ENCODE peak calls at places on chromosomes 5 and 9, in five cellular contexts. G is fibroblast of lung, J is SK-N-SH, T is body of pancreas, I is DND-41. M is an unnamed sample. For H3K9me3, the result is how much of the 10 kb centered on the place peaks cover.

GRCh38 chr9:110016340-110016739 is 191.6 kb downstream of the C9orf152 start:
- DNase-seq in T (peak), G (peak), J (peak), I (no peak), M (no peak)

GRCh38 chr9:93013856-93014582 is 44.5 kb upstream of the SUSD3 start:
- DNase-seq in J (peak), T (no peak), I (no peak), G (no peak), M (no peak)

GRCh38 chr9:96383165-96383939 is at the start of gene SLC35D2:
- DNase-seq in T (peak), G (peak), J (peak), I (no peak), M (no peak)

GRCh38 chr5:123814796-123815479 is 303.0 kb downstream of the CSNK1G3 start:
- DNase-seq in J (peak), G (peak), I (no peak), T (no peak), M (no peak)

GRCh38 chr9:133897675-133898074 is 94.4 kb downstream of the VAV2 start:
- DNase-seq in G (no peak), J (peak), T (no peak), I (no peak), M (no peak)

GRCh38 chr5:61674403-61674802 is 342.3 kb downstream of the ZSWIM6 start:
- DNase-seq in J (no peak), G (no peak), T (no peak), I (no peak), M (no peak)

GRCh38 chr5:143870871-143871632 is 59.1 kb downstream of the HMHB1 start:
- DNase-seq in J (no peak), G (peak), T (no peak), I (no peak), M (no peak)

GRCh38 chr5:155870636-155871035 is 456.3 kb upstream of the SGCD start:
- DNase-seq in J (no peak), I (no peak), T (no peak), G (no peak), M (no peak)

GRCh38 chr5:152686931-152687330 is 281.9 kb upstream of the NMUR2 start:
- DNase-seq in I (no peak), T (no peak), J (no peak), G (peak), M (no peak)

GRCh38 chr9:37936965-37937364 is 33.0 kb upstream of the SLC25A51 start:
- DNase-seq in J (peak), T (no peak), G (peak), I (no peak), M (peak)

GRCh38 chr9:34559616-34560546 is 29.6 kb downstream of the CNTFR start:
- DNase-seq in J (peak), I (no peak), G (peak), T (peak), M (peak)

GRCh38 chr9:21994526-21994995 is at the start of gene CDKN2B-AS1:
- DNase-seq in T (peak), G (peak), J (peak), I (peak), M (peak)

GRCh38 chr9:123383512-123384170 is 27.6 kb downstream of the CRB2 start:
- DNase-seq in T (no peak), I (no peak), G (no peak), J (no peak), M (no peak)

GRCh38 chr5:74126294-74126693 is 500.3 kb downstream of the ARHGEF28 start:
- DNase-seq in I (no peak), G (no peak), T (no peak), J (no peak), M (no peak)

GRCh38 chr9:16135916-16136315 is 583.1 kb downstream of the CCDC171 start:
- DNase-seq in I (no peak), J (no peak), T (no peak), G (no peak), M (no peak)

GRCh38 chr9:84953252-84953773 is 283.8 kb downstream of the NTRK2 start:
- DNase-seq in G (no peak), I (no peak), T (no peak), J (no peak), M (no peak)

GRCh38 chr9:84949258-84949657 is 279.7 kb downstream of the NTRK2 start:
- DNase-seq in I (no peak), G (no peak), T (no peak), J (no peak), M (no peak)

GRCh38 chr9:84947412-84947972 is 278.0 kb downstream of the NTRK2 start:
- DNase-seq in G (no peak), J (no peak), T (no peak), I (no peak), M (no peak)

GRCh38 chr9:84950879-84951811 is 281.6 kb downstream of the NTRK2 start:
- DNase-seq in I (no peak), G (no peak), T (no peak), J (no peak), M (no peak)

GRCh38 chr9:84949969-84950368 is 280.4 kb downstream of the NTRK2 start:
- DNase-seq in J (no peak), T (no peak), G (no peak), I (no peak), M (no peak)
- H3K27ac ChIP-seq in J (no peak), T (no peak), G (no peak), I (no peak), M (no peak)

DNA sequence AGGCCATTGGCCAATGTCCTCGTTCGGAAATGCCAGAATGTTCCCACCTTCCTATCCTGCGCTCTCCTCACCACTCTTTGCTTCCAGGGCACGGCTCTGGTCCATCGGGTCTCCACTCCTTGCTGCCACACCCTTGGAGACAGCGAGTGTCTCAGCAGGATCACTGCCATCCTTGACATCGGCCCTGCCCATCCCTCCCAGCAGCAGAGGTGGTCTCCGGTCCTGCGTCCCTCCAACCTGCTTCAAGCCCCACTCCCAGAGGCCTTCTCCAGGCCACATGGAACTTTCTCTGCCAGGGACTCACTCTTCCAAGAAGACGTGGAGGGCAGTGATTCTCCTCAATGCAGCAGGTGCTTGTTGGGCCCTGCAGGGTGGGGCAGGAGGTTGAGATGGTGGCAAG is 42.7 kb downstream of the IRX2 start:
- DNase-seq in J (no peak), G (no peak), I (no peak), T (no peak), M (no peak)
- H3K9me3 ChIP-seq in J (under half), G (under half), I (under half), T (under half), M (under half)

DNA sequence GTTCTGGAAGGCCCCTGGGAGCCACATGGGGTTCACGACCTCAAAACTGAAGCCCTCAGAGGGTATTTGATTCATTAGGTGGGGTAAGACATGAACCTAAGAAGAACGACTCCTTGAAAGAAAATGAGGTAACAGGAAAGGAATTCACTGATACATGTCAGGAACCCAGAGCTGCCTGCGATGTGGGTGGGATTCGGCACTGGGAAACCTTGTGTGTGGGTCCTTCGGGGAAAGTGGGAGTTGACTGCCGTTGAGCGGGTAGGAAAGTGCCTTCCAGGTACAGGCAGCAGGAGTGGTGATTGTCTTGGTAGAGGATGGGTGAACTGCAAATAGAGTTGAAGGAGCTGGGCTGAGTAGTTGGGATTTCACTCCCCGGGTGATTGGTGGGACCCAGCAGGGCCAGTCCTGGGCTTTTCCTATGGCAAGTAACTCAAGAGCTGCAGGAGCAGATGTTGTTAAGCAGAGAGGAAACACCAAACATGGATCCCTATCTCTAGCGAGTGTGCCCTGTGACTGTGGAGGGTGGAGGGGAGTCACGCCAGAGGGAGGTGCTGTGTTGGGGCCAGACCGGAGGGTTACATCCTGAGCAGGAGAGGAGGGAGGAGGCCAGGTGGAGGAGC is 30.8 kb downstream of the ANKRD33B start:
- DNase-seq in T (no peak), J (no peak), I (peak), G (peak), M (no peak)
- TF ChIP-seq CTCF in T (no peak), J (no peak), I (peak), G (no peak), M (peak)

DNA sequence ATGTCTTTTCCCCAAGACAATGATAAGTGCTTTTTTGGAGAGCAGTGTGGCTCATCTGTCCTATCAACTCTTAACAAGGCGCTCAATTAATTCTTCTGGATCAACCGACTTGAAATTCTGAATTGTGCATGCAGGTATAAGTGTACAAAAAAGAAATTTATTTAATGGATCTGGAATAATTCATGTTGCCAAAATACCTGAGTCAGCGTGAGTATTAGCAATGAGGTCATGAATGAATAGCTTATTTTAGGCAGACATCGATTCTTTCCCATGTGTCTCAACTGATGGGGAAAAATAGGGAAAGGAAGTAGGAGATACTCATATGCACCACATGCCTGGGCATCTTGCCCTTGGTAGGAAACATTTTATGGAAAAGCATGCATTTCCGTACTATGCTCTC is 68.0 kb downstream of the C6 start:
- DNase-seq in J (no peak), G (no peak), T (no peak), I (no peak), M (no peak)
- H3K27ac ChIP-seq in J (no peak), G (no peak), T (no peak), I (no peak), M (no peak)

GRCh38 chr5:55101556-55102276 is 730 bp upstream of the GZMA start:
- DNase-seq in I (peak), T (no peak), G (no peak), J (no peak), M (no peak)

GRCh38 chr5:55104966-55105701 is 2.7 kb downstream of the GZMA start:
- DNase-seq in G (no peak), J (no peak), T (no peak), I (no peak), M (no peak)

GRCh38 chr5:55102345-55102744 is at the start of gene GZMA:
- DNase-seq in J (no peak), T (no peak), I (peak), G (no peak), M (no peak)

GRCh38 chr5:55108651-55109050 is 6.2 kb downstream of the GZMA start:
- DNase-seq in G (peak), I (no peak), J (no peak), T (no peak), M (no peak)

DNA sequence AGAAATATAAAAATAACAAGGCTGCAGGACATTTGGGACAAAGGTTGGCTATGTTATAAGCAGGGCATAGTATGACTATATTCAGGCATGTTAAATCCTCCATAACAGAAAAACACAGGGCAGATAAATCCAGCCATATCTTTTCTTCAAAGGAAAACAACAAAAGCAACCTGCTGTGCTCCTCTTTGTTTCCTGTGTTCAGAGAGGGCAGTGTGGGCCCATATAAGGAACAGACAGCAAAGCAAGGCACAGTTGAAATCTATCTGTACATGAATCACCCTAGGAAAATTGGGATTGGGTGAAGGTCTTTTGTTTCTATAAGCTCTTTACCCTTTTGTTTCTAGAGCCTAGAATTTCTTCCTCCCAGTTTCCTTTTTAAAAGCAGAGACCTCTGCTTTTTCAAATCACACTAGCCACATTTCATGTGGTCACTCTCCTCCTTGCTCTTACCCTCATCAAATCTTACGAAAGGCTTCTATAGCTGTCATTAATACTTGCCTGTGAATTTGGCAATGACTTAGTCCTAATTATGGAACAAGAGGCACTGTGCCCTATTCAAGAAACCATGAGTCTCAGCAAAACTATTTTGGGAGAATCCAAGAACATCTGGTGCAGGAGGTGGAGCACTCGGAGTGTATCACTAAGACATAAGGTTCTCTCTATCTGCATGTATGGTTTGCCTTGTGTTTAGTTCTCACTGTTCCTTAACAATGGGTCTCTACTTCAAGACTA is 1.8 kb downstream of the GZMA start:
- DNase-seq in T (no peak), G (no peak), J (no peak), I (peak), M (no peak)
- H3K9me3 ChIP-seq in T (under half), G (under half), J (under half), I (under half), M (under half)

GRCh38 chr5:177547736-177548135 is 6.6 kb downstream of the FAM193B start:
- DNase-seq in J (no peak), T (no peak), G (no peak), I (no peak), M (no peak)

GRCh38 chr5:177542816-177543472 is 11.4 kb downstream of the FAM193B start:
- DNase-seq in T (no peak), J (no peak), G (no peak), I (no peak), M (peak)

GRCh38 chr5:177550120-177550519 is 4.2 kb downstream of the FAM193B start:
- DNase-seq in T (no peak), J (no peak), G (no peak), I (no peak), M (no peak)

GRCh38 chr5:177545487-177546261 is 8.7 kb downstream of the FAM193B start:
- DNase-seq in J (no peak), G (peak), I (no peak), T (peak), M (no peak)

DNA sequence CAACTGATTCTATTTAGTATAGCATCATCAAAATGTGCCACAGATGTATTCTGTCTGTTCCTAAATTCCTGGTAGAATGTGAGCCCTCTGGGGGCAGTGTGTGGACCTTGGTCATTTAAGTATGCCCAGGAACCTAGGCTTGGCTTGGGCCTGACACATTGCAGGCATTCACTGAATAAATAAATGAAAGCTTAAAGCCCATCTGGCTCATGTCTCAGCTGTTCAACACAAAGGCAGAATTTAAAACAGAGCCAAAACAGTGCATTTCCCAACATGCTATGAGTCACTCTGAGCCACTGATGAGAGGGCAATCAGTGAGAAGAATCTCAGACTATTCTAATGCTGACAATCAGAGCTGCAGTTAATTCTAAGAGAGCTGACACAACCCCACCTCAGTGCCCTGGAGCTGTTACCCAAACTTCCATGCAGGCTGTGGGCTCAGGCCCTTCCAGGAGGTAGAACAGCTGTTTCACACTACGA is 8.1 kb downstream of the FAM193B start:
- DNase-seq in G (peak), T (peak), J (no peak), I (no peak), M (no peak)
- TF ChIP-seq CTCF in G (no peak), T (no peak), J (peak), I (no peak), M (no peak)